ENCODE peak calls at places on chromosomes 1 and 21, in eight cellular contexts. H is IMR-90, U is body of pancreas, D is spleen, F is A549, I is heart left ventricle, T is transverse colon, B is K562. A is an unnamed sample.

GRCh38 chr1:203567596-203567995 is 59.0 kb upstream of the ATP2B4 start:
- DNase-seq in I (no peak), F (no peak), T (no peak), B (no peak), U (no peak), H (no peak), D (no peak), A (no peak)

GRCh38 chr1:29646161-29646775 is 409.9 kb downstream of the PTPRU start:
- DNase-seq in F (no peak), U (no peak), H (no peak), T (no peak), D (no peak), B (no peak), I (no peak), A (no peak)

GRCh38 chr1:169586395-169587255 is at the start of gene F5:
- DNase-seq in I (peak; percentile 88), T (peak; percentile 74), H (peak; percentile 40), D (peak; percentile 93), F (peak; percentile 73), B (peak; percentile 17), U (peak; percentile 84), A (peak; percentile 22)

GRCh38 chr1:94654031-94654430 is 112.5 kb upstream of the F3 start:
- DNase-seq in T (no peak), D (no peak), F (peak; percentile 38), H (peak; percentile 53), I (no peak), U (peak; percentile 25), B (no peak), A (no peak)

GRCh38 chr1:170698711-170699275 is 34.9 kb downstream of the PRRX1 start:
- DNase-seq in H (peak; percentile 57), B (no peak), D (no peak), U (no peak), T (no peak), I (no peak), F (no peak), A (no peak)

GRCh38 chr1:208189183-208189582 is 55.0 kb downstream of the PLXNA2 start:
- DNase-seq in B (peak; percentile 74), U (no peak), D (no peak), T (no peak), H (no peak), F (no peak), I (no peak), A (no peak)

GRCh38 chr1:216045400-216045799 is 377.8 kb downstream of the USH2A start:
- DNase-seq in B (no peak), D (no peak), U (no peak), F (no peak), H (peak; percentile 98), T (no peak), I (no peak), A (no peak)

GRCh38 chr1:35497571-35497970 is 59.6 kb downstream of the KIAA0319L start:
- DNase-seq in U (no peak), F (no peak), H (no peak), I (no peak), T (no peak), B (no peak), D (no peak), A (no peak)

GRCh38 chr1:206905295-206906164 is 8.3 kb downstream of the IL24 start:
- DNase-seq in I (no peak), F (peak; percentile 77), B (no peak), H (peak; percentile 94), D (peak; percentile 51), U (no peak), T (no peak), A (no peak)

GRCh38 chr1:23807453-23807852 is 6.9 kb upstream of the GALE start:
- DNase-seq in D (no peak), T (no peak), B (no peak), F (no peak), H (no peak), U (no peak), I (no peak), A (no peak)

DNA sequence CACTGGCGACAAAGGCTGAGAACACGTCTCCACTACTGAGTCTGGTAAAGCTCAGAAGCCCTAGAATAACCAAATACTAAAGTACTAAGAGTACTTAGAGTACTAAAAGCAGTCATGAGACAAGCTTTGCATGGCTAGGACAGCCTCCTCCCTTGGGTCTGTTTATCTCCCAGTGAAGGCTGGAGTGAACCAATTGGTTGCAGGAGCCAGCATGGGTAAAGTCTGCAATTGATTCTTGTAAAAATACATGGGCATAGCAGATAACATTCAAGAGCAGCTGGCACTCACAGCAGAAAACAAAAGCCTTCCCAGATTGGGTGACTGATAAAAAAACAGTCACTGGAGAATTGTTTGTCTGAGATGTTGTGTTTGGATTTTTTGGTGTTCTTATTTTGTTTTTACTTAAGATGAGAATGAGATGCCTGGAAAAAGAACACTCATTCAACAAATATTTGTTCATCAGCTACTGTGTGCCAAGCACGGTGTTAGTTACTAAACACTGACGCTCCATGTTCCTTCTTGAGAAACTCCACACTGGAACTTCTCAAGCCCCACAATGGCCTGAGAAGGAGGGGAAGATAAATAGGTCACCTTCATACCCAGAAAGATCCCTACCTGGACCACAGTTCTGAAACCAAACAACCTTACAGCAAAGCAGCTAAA is 3.7 kb downstream of the IRF6 start:
- DNase-seq in U (peak; percentile 41), B (no peak), I (no peak), T (no peak), D (no peak), H (no peak), F (no peak), A (no peak)
- TF ChIP-seq POLR2A in U (no peak), B (no peak), I (peak; percentile 37), T (no peak), D (no peak), H (no peak), F (no peak), A (no peak)

GRCh38 chr21:37367301-37367757 is 756 bp downstream of the DYRK1A start:
- DNase-seq in H (no peak), D (peak; percentile 89), B (no peak), T (peak; percentile 19), U (peak; percentile 35), F (no peak), I (no peak), A (no peak)

GRCh38 chr21:37368536-37369279 is 2.1 kb downstream of the DYRK1A start:
- DNase-seq in F (no peak), I (no peak), H (peak; percentile 48), B (no peak), T (no peak), U (no peak), D (no peak), A (no peak)

GRCh38 chr21:37369307-37369854 is 2.8 kb downstream of the DYRK1A start:
- DNase-seq in F (no peak), I (no peak), B (no peak), U (no peak), H (no peak), T (no peak), D (no peak), A (no peak)

GRCh38 chr21:37366488-37367300 is at the start of gene DYRK1A:
- DNase-seq in T (peak; percentile 99), U (peak; percentile 99), I (peak; percentile 99), F (peak; percentile 98), B (peak; percentile 96), D (peak; percentile 99), H (peak; percentile 99), A (peak; percentile 99)

GRCh38 chr21:37367758-37368535 is 1.4 kb downstream of the DYRK1A start:
- DNase-seq in H (peak; percentile 35), B (peak; percentile 64), T (peak; percentile 38), I (peak; percentile 73), U (peak; percentile 31), F (no peak), D (peak; percentile 90), A (peak; percentile 70)
- TF ChIP-seq CTCF in H (no peak), B (no peak), T (no peak), I (no peak), U (no peak), F (no peak), D (no peak), A (no peak)

GRCh38 chr1:15706751-15707150 is 22.6 kb downstream of the PLEKHM2 start:
- DNase-seq in F (no peak), I (peak; percentile 39), T (no peak), U (no peak), B (no peak), H (no peak), D (no peak), A (no peak)

GRCh38 chr1:15702722-15703550 is 18.8 kb downstream of the PLEKHM2 start:
- DNase-seq in H (peak; percentile 29), T (peak; percentile 41), B (no peak), D (no peak), F (peak; percentile 33), I (peak; percentile 56), U (peak; percentile 46), A (peak; percentile 49)

GRCh38 chr1:15703562-15703961 is 19.4 kb downstream of the PLEKHM2 start:
- DNase-seq in U (peak; percentile 66), H (peak; percentile 91), F (no peak), T (peak; percentile 49), B (no peak), D (no peak), I (peak; percentile 88), A (peak; percentile 83)

GRCh38 chr1:15705184-15705566 is 21.1 kb downstream of the PLEKHM2 start:
- DNase-seq in I (no peak), B (no peak), D (no peak), U (no peak), T (no peak), H (no peak), F (no peak), A (no peak)

DNA sequence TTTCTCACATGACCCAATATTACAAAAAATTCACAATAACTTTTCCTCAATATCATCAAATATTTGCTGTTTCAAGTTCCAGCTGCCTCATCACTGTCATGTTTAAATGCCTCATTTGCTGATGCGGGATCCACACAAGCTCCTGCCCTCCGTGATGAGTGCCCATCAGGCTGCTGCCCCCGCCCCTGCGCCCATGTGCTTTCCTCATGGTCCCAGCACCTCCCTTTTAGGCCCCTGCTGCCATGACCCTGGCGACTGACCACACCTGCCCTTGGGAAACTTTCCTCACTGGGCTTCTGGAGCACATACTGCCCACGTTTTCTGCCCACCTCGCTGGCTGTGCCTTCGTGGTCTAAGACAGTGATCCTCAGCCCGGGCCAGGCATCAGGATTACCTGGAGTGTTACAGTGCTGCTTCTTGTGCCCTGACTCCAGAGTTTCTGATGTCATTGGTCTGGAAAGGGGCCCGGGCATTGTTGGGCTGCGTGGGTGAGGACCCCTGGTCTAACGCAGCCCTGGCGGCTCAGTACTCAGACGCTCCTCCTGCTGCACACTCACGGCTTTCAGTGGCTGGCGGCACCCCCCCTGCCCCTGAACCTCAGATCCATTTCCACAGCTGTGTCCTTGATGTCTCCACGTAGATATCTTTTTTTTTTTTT is 20.5 kb downstream of the PLEKHM2 start:
- DNase-seq in T (no peak), B (no peak), H (no peak), I (no peak), U (no peak), F (no peak), D (no peak), A (peak; percentile 62)
- H3K4me1 ChIP-seq in T (peaks cover 11% of the 10 kb centered on the region), B (peaks cover 11% of the 10 kb centered on the region), H (peaks cover 18% of the 10 kb centered on the region), I (peaks cover 76% of the 10 kb centered on the region), U (peaks cover 14% of the 10 kb centered on the region), F (peaks cover 4% of the 10 kb centered on the region), D (peaks cover 95% of the 10 kb centered on the region), A (peaks cover 20% of the 10 kb centered on the region)

DNA sequence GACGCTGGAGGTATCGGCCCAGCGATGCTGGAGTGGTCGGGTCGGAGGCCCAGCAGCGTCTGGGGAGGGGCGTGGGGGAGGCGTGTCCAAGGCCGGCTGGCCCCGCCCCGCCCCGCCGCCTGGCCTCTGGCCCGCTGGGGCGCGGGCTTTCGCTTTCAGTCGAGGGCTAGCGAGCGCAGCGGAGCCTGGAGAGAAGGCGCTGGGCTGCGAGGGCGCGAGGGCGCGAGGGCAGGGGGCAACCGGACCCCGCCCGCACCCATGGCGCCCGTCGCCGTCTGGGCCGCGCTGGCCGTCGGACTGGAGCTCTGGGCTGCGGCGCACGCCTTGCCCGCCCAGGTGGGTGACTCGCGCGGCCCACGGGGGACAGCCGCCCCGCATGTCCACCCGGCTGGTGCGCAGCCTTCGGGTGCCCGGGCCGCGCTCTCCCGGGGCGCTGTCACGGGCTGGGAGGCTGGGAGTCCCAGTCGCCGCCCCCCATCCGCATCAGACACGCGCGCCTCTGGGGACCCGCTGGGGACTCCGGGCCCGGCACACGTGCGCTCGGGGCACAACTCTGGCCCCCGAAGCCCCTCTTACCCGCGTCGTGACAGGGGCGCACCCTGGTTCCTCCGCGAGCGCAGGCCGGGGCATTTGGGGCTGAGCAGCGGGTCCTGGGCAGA is at the start of gene TNFRSF1B:
- DNase-seq in H (peak; percentile 29), U (peak; percentile 56), T (peak; percentile 83), I (peak; percentile 75), B (peak; percentile 95), F (no peak), D (peak; percentile 96), A (peak; percentile 78)
- TF ChIP-seq POLR2A in H (peak; percentile 77), U (peak; percentile 16), T (peak; percentile 55), I (peak; percentile 97), B (peak; percentile 75), F (no peak), D (peak; percentile 77), A (peak; percentile 78)